ENCODE peak calls at places on chromosomes 1 and 21, in four cellular contexts. Y is K562, L is fibroblast of lung, Q is IMR-90. T is an unnamed sample.

GRCh38 chr1:219517031-219517430 is 95.9 kb downstream of the ZC3H11B start:
- DNase-seq in Y (no peak), L (no peak), Q (no peak), T (no peak)

GRCh38 chr1:5448486-5448885 is 543.7 kb downstream of the NPHP4 start:
- DNase-seq in Y (no peak), L (no peak), Q (no peak), T (no peak)

GRCh38 chr1:1304331-1305299 is 3.1 kb downstream of the ACAP3 start:
- DNase-seq in Y (peak), L (peak), Q (peak), T (no peak)

GRCh38 chr1:163258181-163258580 is 55.5 kb upstream of the RGS5 start:
- DNase-seq in Y (no peak), L (peak), Q (peak), T (no peak)

GRCh38 chr1:17375651-17376050 is 3.7 kb downstream of the PADI6 start:
- DNase-seq in Y (no peak), L (no peak), Q (no peak), T (no peak)

GRCh38 chr1:119186471-119186870 is 46.0 kb upstream of the WARS2 start:
- DNase-seq in Y (no peak), L (peak), Q (peak), T (no peak)

GRCh38 chr1:164625004-164625617 is 66.1 kb downstream of the PBX1 start:
- DNase-seq in Y (no peak), L (no peak), Q (no peak), T (no peak)

GRCh38 chr1:219621047-219621786 is 8.3 kb upstream of the ZC3H11B start:
- DNase-seq in Y (no peak), L (no peak), Q (no peak), T (no peak)

GRCh38 chr1:209810783-209811182 is 4.8 kb upstream of the IRF6 start:
- DNase-seq in Y (no peak), L (no peak), Q (no peak), T (no peak)

GRCh38 chr1:15616704-15617172 is 520 bp upstream of the DDI2 start:
- DNase-seq in Y (no peak), L (peak), Q (peak), T (no peak)

GRCh38 chr1:205502111-205502810 is 2.2 kb upstream of the CDK18 start:
- DNase-seq in Y (no peak), L (no peak), Q (no peak), T (no peak)

GRCh38 chr1:36351222-36351977 is 28.0 kb upstream of the EVA1B start:
- DNase-seq in Y (no peak), L (peak), Q (peak), T (no peak)

GRCh38 chr1:31761883-31762282 is 2.3 kb downstream of the ADGRB2 start:
- DNase-seq in Y (no peak), L (peak), Q (peak), T (no peak)

GRCh38 chr21:26444646-26445045 is 128.4 kb downstream of the CYYR1 start:
- DNase-seq in Y (no peak), L (no peak), Q (no peak), T (no peak)

GRCh38 chr1:114352797-114353196 is 158.2 kb downstream of the TRIM33 start:
- DNase-seq in Y (peak), L (no peak), Q (no peak), T (peak)

GRCh38 chr1:77858725-77859124 is 29.7 kb upstream of the NEXN start:
- DNase-seq in Y (no peak), L (no peak), Q (no peak), T (no peak)

GRCh38 chr1:77859248-77859647 is 29.2 kb upstream of the NEXN start:
- DNase-seq in Y (no peak), L (no peak), Q (no peak), T (no peak)

DNA sequence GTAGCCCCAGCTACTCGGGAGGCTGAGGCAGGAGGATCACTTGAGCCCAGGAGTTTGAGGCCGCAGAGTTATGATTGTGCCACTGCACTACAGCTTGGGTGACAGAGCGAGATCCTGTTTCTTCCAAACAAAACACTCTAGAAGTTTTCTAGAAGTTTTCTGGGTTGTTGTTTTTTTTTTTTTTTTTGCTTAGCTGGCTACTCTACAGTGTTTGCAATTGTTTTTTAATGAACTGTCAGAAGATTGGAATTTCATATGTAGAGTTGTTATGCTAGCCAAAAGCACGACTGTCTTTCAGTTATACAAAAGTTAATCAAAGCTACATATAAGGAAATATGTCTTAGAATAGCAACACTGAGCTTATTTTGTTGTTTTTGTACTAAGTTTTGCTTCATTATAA is 30.9 kb upstream of the NEXN start:
- DNase-seq in Y (no peak), L (peak), Q (peak), T (no peak)
- H3K27ac ChIP-seq in Y (no peak), L (no peak), Q (peak), T (no peak)

DNA sequence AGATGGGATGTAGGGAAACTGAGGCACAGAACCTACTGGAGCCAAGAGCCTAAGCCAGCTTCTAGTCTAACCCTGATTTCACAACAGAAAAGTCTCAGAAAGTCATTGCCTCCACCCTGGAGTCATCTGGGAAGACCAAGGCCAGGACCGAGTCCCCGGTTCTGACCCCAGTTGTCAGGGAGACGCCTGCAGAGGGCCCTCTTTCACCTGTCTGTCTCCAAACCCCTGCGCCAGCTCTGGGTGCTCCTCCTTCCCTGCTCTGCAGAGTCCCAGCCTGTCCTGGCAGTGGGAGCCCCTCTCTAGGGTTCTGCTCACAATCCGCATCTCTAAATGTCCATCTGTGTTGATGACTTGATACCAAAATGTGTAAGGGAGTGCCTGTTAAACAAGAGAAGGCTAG is 149.7 kb downstream of the PGBD5 start:
- DNase-seq in Y (no peak), L (no peak), Q (no peak), T (no peak)
- H3K9ac ChIP-seq in Y (no peak), L (no peak), Q (no peak), T (no peak)

GRCh38 chr1:28173980-28174297 is 2.6 kb downstream of the PTAFR start:
- DNase-seq in Y (no peak), L (peak), Q (peak), T (no peak)

GRCh38 chr1:28170036-28170596 is 6.4 kb downstream of the PTAFR start:
- DNase-seq in Y (no peak), L (no peak), Q (no peak), T (no peak)

GRCh38 chr1:28171246-28171645 is 5.2 kb downstream of the PTAFR start:
- DNase-seq in Y (no peak), L (no peak), Q (no peak), T (no peak)

GRCh38 chr1:28172690-28173150 is 3.8 kb downstream of the PTAFR start:
- DNase-seq in Y (no peak), L (peak), Q (no peak), T (no peak)

DNA sequence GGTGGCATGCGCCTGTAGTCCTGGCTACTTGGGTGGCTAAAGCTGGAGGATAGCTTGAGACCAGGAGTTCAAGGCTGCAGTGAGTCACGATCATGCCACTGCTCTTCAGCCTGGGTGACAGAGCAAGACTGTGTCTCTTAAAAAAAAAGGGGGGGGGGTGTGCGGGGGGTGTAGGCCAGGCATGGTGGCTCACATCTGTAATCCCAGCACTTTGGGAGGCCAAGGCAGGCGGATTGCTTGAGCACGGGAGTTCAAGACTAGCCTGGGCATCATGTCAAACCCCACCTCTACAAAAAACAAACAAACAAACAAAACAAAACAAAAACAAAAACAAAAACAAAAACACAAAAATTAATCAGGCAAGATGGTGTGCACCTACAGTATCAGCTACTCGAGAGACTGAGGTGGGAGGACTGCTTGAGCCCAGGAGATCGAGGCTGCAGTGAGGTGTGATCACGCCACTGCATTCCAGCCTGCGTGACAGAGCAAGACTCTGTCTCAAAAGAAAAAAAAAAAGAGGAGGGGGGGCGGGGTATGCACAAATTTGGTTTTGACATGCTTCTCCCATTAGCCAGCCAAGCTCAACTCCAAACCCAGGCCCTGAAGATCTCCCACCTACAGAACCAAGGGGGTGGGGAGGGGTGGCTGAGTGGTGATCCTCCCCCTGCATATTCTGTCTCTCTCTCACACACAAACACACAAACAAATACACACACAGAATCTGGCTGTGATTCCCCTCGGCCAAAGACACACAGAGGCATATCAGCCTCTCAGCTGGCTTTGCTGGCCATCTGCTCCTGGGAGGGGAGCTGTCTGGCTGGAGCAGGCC is 3.1 kb downstream of the PTAFR start:
- DNase-seq in Y (no peak), L (peak), Q (peak), T (no peak)
- H3K27ac ChIP-seq in Y (peak), L (no peak), Q (no peak), T (no peak)

GRCh38 chr21:41426656-41427311 is 745 bp downstream of the MX1 start:
- DNase-seq in Y (no peak), L (no peak), Q (no peak), T (no peak)
- H3K9ac ChIP-seq in Y (no peak), L (peak), Q (no peak), T (peak)

GRCh38 chr21:45318556-45319341 is 31.1 kb upstream of the POFUT2 start:
- DNase-seq in Y (peak), L (peak), Q (peak), T (no peak)

GRCh38 chr21:45318146-45318555 is 30.5 kb upstream of the POFUT2 start:
- DNase-seq in Y (no peak), L (no peak), Q (no peak), T (no peak)

GRCh38 chr21:45319461-45320211 is 31.9 kb upstream of the POFUT2 start:
- DNase-seq in Y (no peak), L (peak), Q (peak), T (no peak)

GRCh38 chr21:45317401-45318145 is 29.9 kb upstream of the POFUT2 start:
- DNase-seq in Y (no peak), L (peak), Q (peak), T (no peak)

GRCh38 chr21:45316871-45317400 is 29.2 kb upstream of the POFUT2 start:
- DNase-seq in Y (no peak), L (no peak), Q (no peak), T (no peak)
- H3K27ac ChIP-seq in Y (no peak), L (peak), Q (peak), T (no peak)